ENCODE peak calls at places on chromosomes 6 and 20, in eight cellular contexts. G is right lobe of liver; C is heart right ventricle; N is cardiac muscle cell; R is stomach; X is heart left ventricle; M is lower lobe of right lung; U is CD8-positive, alpha-beta T cell. E is an unnamed sample.

GRCh38 chr6:167906899-167907298 is 80.2 kb downstream of the AFDN start:
- DNase-seq in X (peak; percentile 70), G (peak; percentile 86), M (peak; percentile 53), U (peak; percentile 20), C (peak; percentile 49), R (peak; percentile 86), N (peak; percentile 30), E (no peak)

GRCh38 chr6:41021832-41022231 is 17.2 kb downstream of the UNC5CL start:
- DNase-seq in N (peak; percentile 40), C (peak; percentile 25), G (no peak), X (peak; percentile 60), M (no peak), U (no peak), R (no peak), E (peak; percentile 48)

GRCh38 chr6:130624046-130624445 is 203.2 kb upstream of the SMLR1 start:
- DNase-seq in X (no peak), U (no peak), G (no peak), N (no peak), R (no peak), C (no peak), M (no peak), E (no peak)

GRCh38 chr20:51318058-51318960 is 224.2 kb downstream of the NFATC2 start:
- DNase-seq in U (peak; percentile 47), M (peak; percentile 58), G (peak; percentile 56), N (peak; percentile 58), R (peak; percentile 60), C (peak; percentile 9), X (no peak), E (no peak)

GRCh38 chr20:16904751-16905150 is 156.6 kb downstream of the OTOR start:
- DNase-seq in G (no peak), M (no peak), C (no peak), U (no peak), N (no peak), X (no peak), R (no peak), E (no peak)

GRCh38 chr20:59955131-59955796 is 3.0 kb upstream of the CDH26 start:
- DNase-seq in C (no peak), M (no peak), U (no peak), G (no peak), X (no peak), R (no peak), N (no peak), E (no peak)

GRCh38 chr20:667351-668034 is 8.1 kb downstream of the SCRT2 start:
- DNase-seq in X (no peak), R (peak; percentile 68), N (peak; percentile 46), G (no peak), M (peak; percentile 81), C (peak; percentile 67), U (peak; percentile 41), E (no peak)

GRCh38 chr6:100382031-100382430 is 82.7 kb downstream of the SIM1 start:
- DNase-seq in G (no peak), R (no peak), X (no peak), M (no peak), U (no peak), N (no peak), C (no peak), E (no peak)

GRCh38 chr6:139006470-139006869 is 18.4 kb upstream of the REPS1 start:
- DNase-seq in X (no peak), G (no peak), R (no peak), N (no peak), U (no peak), C (no peak), M (no peak), E (no peak)

GRCh38 chr6:52729594-52729993 is 33.7 kb downstream of the GSTA2 start:
- DNase-seq in G (no peak), N (no peak), R (no peak), C (no peak), X (no peak), M (no peak), U (no peak), E (no peak)

GRCh38 chr6:70315096-70315751 is 12.3 kb upstream of the COL9A1 start:
- DNase-seq in R (no peak), U (no peak), G (no peak), N (no peak), M (no peak), X (no peak), C (no peak), E (no peak)

GRCh38 chr6:113187671-113188070 is 669.5 kb upstream of the MARCKS start:
- DNase-seq in C (no peak), G (no peak), R (no peak), X (no peak), M (no peak), N (no peak), U (no peak), E (no peak)

GRCh38 chr6:106519460-106520394 is 109.6 kb downstream of the RTN4IP1 start:
- DNase-seq in N (peak; percentile 73), M (peak; percentile 76), G (no peak), U (peak; percentile 85), X (peak; percentile 49), R (peak; percentile 50), C (no peak), E (no peak)

GRCh38 chr6:33080127-33081089 is 4.6 kb downstream of the HLA-DPB1 start:
- DNase-seq in X (peak; percentile 77), C (peak; percentile 80), U (no peak), G (peak; percentile 59), N (peak; percentile 82), R (no peak), M (peak; percentile 74), E (peak; percentile 43)

GRCh38 chr6:722077-722524 is 29.2 kb upstream of the EXOC2 start:
- DNase-seq in G (peak; percentile 68), M (peak; percentile 87), C (peak; percentile 65), R (peak; percentile 87), X (peak; percentile 77), N (peak; percentile 88), U (peak; percentile 65), E (peak; percentile 53)

GRCh38 chr6:140372064-140372463 is 997.6 kb upstream of the CITED2 start:
- DNase-seq in G (no peak), C (no peak), M (no peak), X (no peak), N (no peak), R (no peak), U (no peak), E (no peak)

GRCh38 chr6:42766163-42766670 is 15.6 kb upstream of the BICRAL start:
- DNase-seq in N (no peak), R (no peak), M (no peak), U (no peak), C (no peak), G (no peak), X (no peak), E (no peak)

DNA sequence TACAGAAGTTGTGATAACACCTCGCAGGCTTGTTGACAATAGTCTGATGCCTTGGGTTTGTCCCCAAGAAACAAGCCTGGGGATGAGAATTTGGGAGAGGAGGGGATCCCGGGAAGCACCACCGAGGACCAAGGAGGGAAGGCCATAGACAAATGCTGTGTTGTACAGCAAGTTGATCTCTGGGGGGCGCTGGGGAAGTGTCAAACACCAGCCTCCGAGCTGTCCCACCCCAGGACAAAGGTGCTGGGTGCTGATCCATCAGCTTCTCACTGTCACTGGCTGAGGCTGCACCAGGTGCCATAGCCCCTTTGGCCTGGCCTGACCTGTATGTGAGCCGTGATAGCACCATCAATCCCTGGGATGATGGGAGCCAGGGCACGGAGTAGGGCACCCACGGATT is 64.0 kb downstream of the SYNDIG1 start:
- DNase-seq in R (no peak), C (no peak), X (no peak), N (no peak), M (no peak), G (no peak), U (no peak), E (no peak)
- TF ChIP-seq CTCF in R (no peak), C (no peak), X (no peak), N (no peak), M (no peak), G (no peak), U (no peak), E (no peak)

GRCh38 chr6:165181951-165182414 is 127.4 kb downstream of the C6orf118 start:
- DNase-seq in G (no peak), R (no peak), N (peak; percentile 72), X (no peak), U (no peak), C (no peak), M (no peak), E (no peak)
- H3K9me3 ChIP-seq in G (no peaks in the 10 kb centered on the region), R (peaks cover 5% of the 10 kb centered on the region), N (no peaks in the 10 kb centered on the region), X (no peaks in the 10 kb centered on the region), U (no peaks in the 10 kb centered on the region), C (no peaks in the 10 kb centered on the region), M (no peaks in the 10 kb centered on the region), E (no peaks in the 10 kb centered on the region)

GRCh38 chr20:48829940-48830339 is 2.1 kb upstream of the PREX1 start:
- DNase-seq in C (no peak), M (no peak), R (no peak), U (no peak), X (no peak), G (no peak), N (no peak), E (no peak)
- H3K4me1 ChIP-seq in C (peaks cover 37% of the 10 kb centered on the region), M (peaks cover 44% of the 10 kb centered on the region), R (peaks cover 31% of the 10 kb centered on the region), U (peaks cover 16% of the 10 kb centered on the region), X (peaks cover 29% of the 10 kb centered on the region), G (peaks cover 13% of the 10 kb centered on the region), N (peaks cover 7% of the 10 kb centered on the region), E (no peaks in the 10 kb centered on the region)

GRCh38 chr6:99111590-99111989 is 163.8 kb upstream of the FBXL4 start:
- DNase-seq in C (no peak), X (no peak), R (no peak), M (no peak), G (no peak), N (no peak), U (no peak), E (no peak)
- TF ChIP-seq CTCF in C (no peak), X (no peak), R (no peak), M (no peak), G (no peak), N (no peak), U (no peak), E (no peak)

GRCh38 chr20:29300579-29301551 is 1956.6 kb upstream of the DEFB115 start:
- DNase-seq in G (no peak), X (no peak), C (no peak), U (no peak), N (no peak), M (no peak), R (no peak), E (no peak)
- H3K9me3 ChIP-seq in G (no peaks in the 10 kb centered on the region), X (no peaks in the 10 kb centered on the region), C (peaks cover 4% of the 10 kb centered on the region), U (no peaks in the 10 kb centered on the region), N (no peaks in the 10 kb centered on the region), M (peaks cover 7% of the 10 kb centered on the region), R (peaks cover 87% of the 10 kb centered on the region), E (no peaks in the 10 kb centered on the region)

DNA sequence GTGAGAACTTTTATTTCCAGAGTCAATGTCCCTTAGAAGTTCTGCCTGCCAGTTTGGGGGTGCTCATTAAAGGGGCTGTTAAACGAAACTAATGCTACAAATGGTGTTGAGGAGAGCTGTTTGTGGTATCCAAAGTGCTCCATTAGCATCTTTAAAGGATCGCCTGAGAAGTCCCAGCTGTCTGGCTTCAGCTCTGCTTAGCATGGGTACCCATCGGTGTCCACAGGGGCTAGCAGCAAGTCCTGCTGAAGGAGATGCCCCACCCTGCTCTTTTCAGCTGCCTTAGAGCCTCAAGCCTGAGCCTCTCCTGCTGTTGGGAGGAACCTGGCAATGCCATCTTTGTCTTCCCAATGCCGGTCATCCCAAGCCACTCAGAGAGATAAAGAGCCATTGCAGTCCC is 111.1 kb downstream of the FOXO3 start:
- DNase-seq in U (no peak), M (no peak), N (no peak), G (no peak), C (no peak), R (no peak), X (no peak), E (no peak)
- H3K4me1 ChIP-seq in U (peaks cover 3% of the 10 kb centered on the region), M (peaks cover 68% of the 10 kb centered on the region), N (peaks cover 45% of the 10 kb centered on the region), G (peaks cover 28% of the 10 kb centered on the region), C (peaks cover 100% of the 10 kb centered on the region), R (peaks cover 52% of the 10 kb centered on the region), X (peaks cover 97% of the 10 kb centered on the region), E (peaks cover 31% of the 10 kb centered on the region)

E was measured in ovary.